ENCODE peak calls at places on chromosomes 11 and 22, in seven cellular contexts. O, Z, W, E, G, J and L are unnamed samples. For H3K4me1, the result is how much of the 10 kb centered on the place peaks cover.

GRCh38 chr22:24230911-24231656 is 13.8 kb downstream of the GGT5 start:
- DNase-seq in O (no peak), Z (peak), W (peak), E (peak), G (no peak), J (peak), L (no peak)

GRCh38 chr22:17348464-17349103 is 20.7 kb upstream of the CECR2 start:
- DNase-seq in O (no peak), Z (no peak), W (no peak), E (no peak), G (no peak), J (no peak), L (no peak)

GRCh38 chr11:119974051-119974450 is 163.9 kb downstream of the TRIM29 start:
- DNase-seq in O (no peak), Z (no peak), W (no peak), E (no peak), G (no peak), J (no peak), L (no peak)

GRCh38 chr11:59556115-59556882 is 45.0 kb downstream of the OR4D9 start:
- DNase-seq in O (no peak), Z (peak), W (peak), E (peak), G (peak), J (peak), L (peak)

GRCh38 chr11:15390857-15391256 is 276.1 kb downstream of the INSC start:
- DNase-seq in O (no peak), Z (no peak), W (no peak), E (no peak), G (no peak), J (no peak), L (no peak)

GRCh38 chr11:61022311-61023085 is 51.0 kb downstream of the CD6 start:
- DNase-seq in O (no peak), Z (no peak), W (no peak), E (no peak), G (no peak), J (no peak), L (no peak)

GRCh38 chr11:64802370-64803162 is 448 bp downstream of the MAP4K2 start:
- DNase-seq in O (peak), Z (no peak), W (no peak), E (no peak), G (no peak), J (no peak), L (no peak)

GRCh38 chr11:100584201-100584600 is 102.9 kb upstream of the ARHGAP42 start:
- DNase-seq in O (no peak), Z (no peak), W (no peak), E (no peak), G (no peak), J (no peak), L (no peak)

GRCh38 chr22:36257948-36258674 is 5.2 kb downstream of the APOL1 start:
- DNase-seq in O (no peak), Z (no peak), W (no peak), E (no peak), G (no peak), J (no peak), L (no peak)

GRCh38 chr22:31451709-31452571 is 37.7 kb downstream of the EIF4ENIF1 start:
- DNase-seq in O (no peak), Z (peak), W (no peak), E (no peak), G (no peak), J (peak), L (peak)

GRCh38 chr11:102685311-102685710 is 20.3 kb downstream of the MMP27 start:
- DNase-seq in O (no peak), Z (no peak), W (no peak), E (no peak), G (no peak), J (no peak), L (no peak)

GRCh38 chr11:74726547-74727182 is 4.6 kb downstream of the CHRDL2 start:
- DNase-seq in O (peak), Z (peak), W (peak), E (peak), G (peak), J (peak), L (peak)

GRCh38 chr11:124769804-124770774 is 8.0 kb upstream of the ESAM start:
- DNase-seq in O (no peak), Z (no peak), W (no peak), E (no peak), G (no peak), J (peak), L (peak)

GRCh38 chr11:117634756-117635593 is 162.0 kb downstream of the DSCAML1 start:
- DNase-seq in O (no peak), Z (no peak), W (no peak), E (no peak), G (no peak), J (no peak), L (no peak)

GRCh38 chr11:118572075-118572913 is at the start of gene ARCN1:
- DNase-seq in O (peak), Z (peak), W (peak), E (peak), G (peak), J (peak), L (peak)

GRCh38 chr11:10908215-10908990 is 50.5 kb upstream of the ZBED5 start:
- DNase-seq in O (no peak), Z (no peak), W (no peak), E (peak), G (no peak), J (no peak), L (no peak)

GRCh38 chr22:22890085-22890484 is 2.5 kb downstream of the IGLL5 start:
- DNase-seq in O (no peak), Z (no peak), W (no peak), E (no peak), G (no peak), J (no peak), L (no peak)

GRCh38 chr11:61868601-61869476 is 22.5 kb downstream of the FADS3 start:
- DNase-seq in O (no peak), Z (no peak), W (no peak), E (no peak), G (no peak), J (no peak), L (no peak)

GRCh38 chr11:20276661-20277000 is 86.9 kb upstream of the HTATIP2 start:
- DNase-seq in O (no peak), Z (no peak), W (no peak), E (no peak), G (no peak), J (no peak), L (no peak)

GRCh38 chr11:40388097-40388818 is 1071.2 kb downstream of the LRRC4C start:
- DNase-seq in O (no peak), Z (no peak), W (no peak), E (no peak), G (no peak), J (no peak), L (no peak)

GRCh38 chr11:34682822-34683221 is 61.9 kb downstream of the EHF start:
- DNase-seq in O (no peak), Z (no peak), W (no peak), E (no peak), G (no peak), J (no peak), L (no peak)

GRCh38 chr11:6480299-6480914 is 724 bp downstream of the ARFIP2 start:
- DNase-seq in O (no peak), Z (peak), W (no peak), E (peak), G (no peak), J (no peak), L (no peak)

GRCh38 chr11:12674571-12674935 is 332 bp downstream of the TEAD1 start:
- DNase-seq in O (peak), Z (no peak), W (no peak), E (no peak), G (no peak), J (no peak), L (no peak)

GRCh38 chr11:31956310-31956709 is 134.6 kb upstream of the RCN1 start:
- DNase-seq in O (no peak), Z (no peak), W (no peak), E (no peak), G (no peak), J (no peak), L (no peak)

GRCh38 chr11:119322921-119323531 is 6.1 kb upstream of the MCAM start:
- DNase-seq in O (no peak), Z (no peak), W (no peak), E (no peak), G (no peak), J (no peak), L (no peak)

GRCh38 chr11:78715639-78716311 is 141.1 kb upstream of the NARS2 start:
- DNase-seq in O (no peak), Z (peak), W (no peak), E (peak), G (no peak), J (peak), L (peak)

GRCh38 chr11:63880031-63880841 is 36.7 kb downstream of the RCOR2 start:
- DNase-seq in O (peak), Z (no peak), W (no peak), E (no peak), G (no peak), J (no peak), L (no peak)

GRCh38 chr11:13012037-13012693 is 3.0 kb downstream of the RASSF10 start:
- DNase-seq in O (no peak), Z (no peak), W (no peak), E (peak), G (no peak), J (no peak), L (no peak)

GRCh38 chr22:43839781-43840180 is 22.5 kb downstream of the SULT4A1 start:
- DNase-seq in O (no peak), Z (no peak), W (no peak), E (no peak), G (no peak), J (no peak), L (no peak)

GRCh38 chr11:124724854-124725718 is 14.7 kb upstream of the NRGN start:
- DNase-seq in O (no peak), Z (no peak), W (no peak), E (peak), G (no peak), J (no peak), L (peak)

GRCh38 chr11:122709042-122709760 is 53.7 kb downstream of the UBASH3B start:
- DNase-seq in O (no peak), Z (no peak), W (no peak), E (no peak), G (no peak), J (no peak), L (no peak)

GRCh38 chr11:70601861-70602575 is 203.7 kb downstream of the CTTN start:
- DNase-seq in O (peak), Z (no peak), W (no peak), E (no peak), G (no peak), J (no peak), L (no peak)

GRCh38 chr22:44587004-44587793 is 89.2 kb upstream of the RTL6 start:
- DNase-seq in O (peak), Z (no peak), W (peak), E (peak), G (no peak), J (no peak), L (no peak)

GRCh38 chr11:61627831-61628753 is 47.2 kb upstream of the SYT7 start:
- DNase-seq in O (no peak), Z (peak), W (peak), E (peak), G (peak), J (peak), L (peak)

GRCh38 chr22:44086759-44087158 is 62.7 kb downstream of the PARVB start:
- DNase-seq in O (no peak), Z (no peak), W (peak), E (no peak), G (no peak), J (no peak), L (no peak)

GRCh38 chr11:111069076-111069475 is 176.4 kb upstream of the POU2AF2 start:
- DNase-seq in O (no peak), Z (no peak), W (no peak), E (no peak), G (no peak), J (peak), L (peak)

GRCh38 chr11:114165326-114166230 is 106.1 kb downstream of the ZBTB16 start:
- DNase-seq in O (no peak), Z (no peak), W (no peak), E (no peak), G (no peak), J (no peak), L (no peak)

GRCh38 chr11:114163830-114164401 is 104.4 kb downstream of the ZBTB16 start:
- DNase-seq in O (no peak), Z (no peak), W (no peak), E (peak), G (peak), J (peak), L (no peak)

GRCh38 chr11:114162719-114163123 is 103.2 kb downstream of the ZBTB16 start:
- DNase-seq in O (peak), Z (peak), W (peak), E (peak), G (peak), J (peak), L (no peak)

GRCh38 chr11:114163231-114163631 is 103.7 kb downstream of the ZBTB16 start:
- DNase-seq in O (no peak), Z (no peak), W (peak), E (peak), G (peak), J (no peak), L (no peak)

GRCh38 chr11:114164546-114164945 is 105.0 kb downstream of the ZBTB16 start:
- DNase-seq in O (no peak), Z (no peak), W (no peak), E (no peak), G (no peak), J (no peak), L (no peak)
- H3K4me1 ChIP-seq in O (half or more), Z (half or more), W (half or more), E (half or more), G (half or more), J (half or more), L (under half)

GRCh38 chr11:127601578-127601977 is 601.0 kb upstream of the KIRREL3 start:
- DNase-seq in O (no peak), Z (no peak), W (no peak), E (no peak), G (no peak), J (no peak), L (no peak)
- TF ChIP-seq CTCF in O (no peak), Z (no peak), W (no peak), E (no peak), G (no peak), J (no peak), L (no peak)

GRCh38 chr11:43686207-43686606 is 5.7 kb downstream of the HSD17B12 start:
- DNase-seq in O (no peak), Z (no peak), W (no peak), E (no peak), G (no peak), J (peak), L (no peak)
- H3K4me3 ChIP-seq in O (no peak), Z (no peak), W (no peak), E (no peak), G (no peak), J (no peak), L (no peak)

GRCh38 chr11:8806974-8807373 is 104.0 kb upstream of the AKIP1 start:
- DNase-seq in O (no peak), Z (no peak), W (peak), E (no peak), G (no peak), J (no peak), L (no peak)
- H3K4me1 ChIP-seq in O (under half), Z (half or more), W (under half), E (half or more), G (half or more), J (under half), L (under half)

DNA sequence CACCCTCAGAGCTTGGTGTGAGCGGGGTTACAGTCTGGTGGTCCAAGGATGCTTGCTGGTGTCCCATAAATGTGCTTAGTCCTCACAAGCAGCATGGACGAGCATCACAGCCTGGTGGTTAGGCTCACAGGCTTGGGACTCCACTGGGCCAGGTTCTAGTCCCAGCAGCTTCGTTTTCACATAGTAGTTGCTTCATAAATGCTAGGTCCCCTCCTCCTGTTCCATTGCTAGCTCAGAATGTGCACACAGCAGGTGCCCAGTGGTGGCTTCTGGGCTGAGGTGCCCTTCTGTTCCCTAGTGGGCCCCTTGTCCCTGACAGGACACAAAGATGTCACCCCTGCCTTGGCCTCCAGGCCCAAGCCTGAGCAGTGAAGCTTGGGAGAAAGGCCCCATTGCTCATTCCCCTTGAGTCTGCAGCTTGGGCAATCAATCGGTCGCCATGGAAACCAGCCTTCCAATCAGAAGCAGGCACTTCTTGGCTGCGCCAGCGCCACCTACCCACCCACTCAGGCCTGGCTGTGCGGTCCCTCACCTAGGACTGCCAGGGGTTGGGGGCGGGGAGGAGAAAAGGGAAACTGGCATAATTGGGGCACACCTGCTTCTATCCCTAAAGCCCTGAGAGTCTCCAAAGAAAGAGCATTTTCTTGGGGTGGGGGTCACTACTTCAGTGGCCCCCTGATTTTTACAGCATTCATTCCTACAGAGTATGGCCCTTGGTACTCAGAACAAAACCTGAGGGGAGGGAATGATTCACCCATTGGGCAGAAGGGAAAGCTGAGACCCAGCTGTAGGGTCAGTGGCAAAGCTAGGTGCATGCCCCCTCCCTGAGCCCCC is 48.1 kb downstream of the CYTH4 start:
- DNase-seq in O (no peak), Z (no peak), W (no peak), E (peak), G (no peak), J (peak), L (peak)
- TF ChIP-seq CTCF in O (no peak), Z (no peak), W (no peak), E (no peak), G (no peak), J (peak), L (no peak)

DNA sequence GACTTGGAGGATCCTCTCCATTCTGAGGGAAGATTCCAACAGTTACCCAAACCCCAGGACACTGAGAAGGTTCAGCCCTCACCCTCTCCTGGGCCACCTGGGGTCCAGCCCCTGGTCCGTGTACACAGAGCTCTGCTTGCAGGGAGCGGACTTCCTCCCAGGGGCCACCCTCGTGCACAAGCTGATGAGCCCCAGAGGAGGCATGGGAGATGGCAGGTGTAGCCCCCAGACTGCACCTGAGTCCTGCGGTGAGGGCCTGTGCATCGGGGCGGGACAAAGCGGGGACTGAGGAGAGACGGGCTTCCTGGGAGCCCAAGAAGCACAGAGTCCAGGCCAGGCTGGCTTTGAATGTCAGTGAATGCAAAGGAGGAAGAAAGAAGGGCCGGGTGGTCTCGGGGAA is 1374.9 kb downstream of the BRD1 start:
- DNase-seq in O (no peak), Z (no peak), W (no peak), E (no peak), G (no peak), J (no peak), L (no peak)
- H3K4me3 ChIP-seq in O (no peak), Z (no peak), W (no peak), E (no peak), G (no peak), J (no peak), L (no peak)

GRCh38 chr22:41844036-41844435 is 11.1 kb downstream of the SREBF2 start:
- DNase-seq in O (no peak), Z (no peak), W (no peak), E (no peak), G (no peak), J (no peak), L (no peak)
- H3K4me1 ChIP-seq in O (half or more), Z (half or more), W (under half), E (half or more), G (half or more), J (under half), L (half or more)

DNA sequence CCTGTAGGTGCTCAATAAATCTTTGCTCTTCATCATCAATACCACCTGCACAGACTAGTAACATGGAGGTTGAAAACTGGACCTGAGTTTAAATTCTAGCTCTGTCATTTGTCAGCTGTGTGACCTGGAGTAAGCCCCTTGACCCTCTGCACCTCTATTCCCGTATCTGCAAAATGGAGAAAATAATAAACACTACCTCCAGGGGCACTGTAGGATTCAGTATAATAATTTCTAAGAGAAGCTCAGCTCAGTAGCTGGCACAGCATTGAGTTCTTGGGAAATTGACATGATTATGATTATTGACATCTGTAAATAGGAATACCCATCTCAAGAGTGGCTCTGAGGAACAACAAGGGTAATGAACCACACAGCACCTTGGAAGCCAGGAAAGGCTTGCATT is 78.4 kb downstream of the MN1 start:
- DNase-seq in O (no peak), Z (no peak), W (no peak), E (no peak), G (no peak), J (no peak), L (no peak)
- TF ChIP-seq CTCF in O (no peak), Z (no peak), W (no peak), E (no peak), G (no peak), J (no peak), L (peak)

GRCh38 chr22:39997421-39997820 is 2.7 kb downstream of the FAM83F start:
- DNase-seq in O (no peak), Z (no peak), W (no peak), E (no peak), G (no peak), J (no peak), L (no peak)

GRCh38 chr22:40001104-40001503 is 6.3 kb downstream of the FAM83F start:
- DNase-seq in O (peak), Z (no peak), W (no peak), E (no peak), G (no peak), J (no peak), L (no peak)

GRCh38 chr22:39997939-39998726 is 3.4 kb downstream of the FAM83F start:
- DNase-seq in O (peak), Z (no peak), W (no peak), E (peak), G (no peak), J (peak), L (peak)

GRCh38 chr22:40000171-40000570 is 5.4 kb downstream of the FAM83F start:
- DNase-seq in O (peak), Z (no peak), W (no peak), E (no peak), G (no peak), J (no peak), L (no peak)

DNA sequence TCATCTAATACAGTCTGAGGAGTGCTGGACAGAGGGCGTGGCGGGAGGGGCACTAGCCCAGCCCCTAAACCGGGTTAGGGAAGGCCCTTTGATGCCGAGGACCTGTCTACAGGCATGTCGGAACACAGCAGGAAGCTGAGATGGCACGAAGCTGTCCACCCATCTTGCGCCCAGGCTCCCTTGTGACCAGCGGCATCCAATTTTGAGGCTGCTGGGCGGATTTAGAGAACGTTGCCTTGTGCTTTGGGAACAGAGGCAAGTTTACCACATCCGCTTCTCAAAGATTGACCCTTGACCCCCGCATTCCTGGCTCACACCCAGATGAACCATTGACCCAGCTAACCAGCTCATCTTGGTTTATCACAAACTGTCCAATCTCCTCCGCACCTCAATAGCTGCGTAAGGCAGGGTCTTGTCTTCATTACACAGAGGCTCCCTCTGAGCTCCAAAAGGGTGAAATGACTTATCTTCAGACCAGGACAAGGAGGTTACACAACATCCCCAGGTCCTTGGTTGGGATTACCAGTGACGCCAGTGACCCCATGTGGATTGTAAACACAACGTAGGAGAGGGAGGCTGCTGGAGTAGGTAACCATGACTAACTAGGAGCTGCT is 4.5 kb downstream of the FAM83F start:
- DNase-seq in O (peak), Z (no peak), W (no peak), E (peak), G (peak), J (no peak), L (peak)
- H3K4me3 ChIP-seq in O (no peak), Z (no peak), W (no peak), E (no peak), G (no peak), J (no peak), L (no peak)